ENCODE peak calls at places on chromosomes 11 and 22, in ten cellular contexts. R is right lobe of liver, L is OCI-LY7, E is transverse colon, O is Peyer's patch, K is mucosa of descending colon, Y is cardiac muscle cell, A is keratinocyte, T is ovary, X is esophagus squamous epithelium. D is an unnamed sample. For H3K4me1, the result is how much of the 10 kb centered on the place peaks cover.

GRCh38 chr11:123745764-123746451 is 4.4 kb upstream of the ZNF202 start:
- DNase-seq in O (no peak), A (no peak), Y (no peak), T (no peak), X (no peak), K (no peak), L (no peak), R (no peak), E (no peak), D (no peak)

GRCh38 chr11:36402568-36403181 is 106.6 kb downstream of the PRR5L start:
- DNase-seq in O (no peak), E (no peak), Y (peak), R (peak), A (no peak), X (no peak), L (no peak), T (no peak), K (no peak), D (no peak)

GRCh38 chr11:85685820-85686459 is at the start of gene CCDC89:
- DNase-seq in R (peak), X (peak), K (peak), O (peak), A (peak), L (no peak), E (peak), T (peak), Y (peak), D (no peak)

GRCh38 chr11:75365711-75366181 is 14.3 kb upstream of the ARRB1 start:
- DNase-seq in R (no peak), K (no peak), Y (peak), L (no peak), T (no peak), E (no peak), A (no peak), O (no peak), X (no peak), D (no peak)

GRCh38 chr22:45731041-45731797 is 59.6 kb downstream of the ATXN10 start:
- DNase-seq in X (no peak), K (no peak), Y (peak), T (no peak), A (no peak), O (no peak), L (no peak), E (peak), R (no peak), D (no peak)

GRCh38 chr22:42299586-42300285 is 29.3 kb upstream of the TCF20 start:
- DNase-seq in T (no peak), Y (peak), E (peak), O (peak), A (no peak), L (peak), X (no peak), K (peak), R (no peak), D (no peak)

GRCh38 chr11:109552376-109552775 is 130.4 kb downstream of the C11orf87 start:
- DNase-seq in X (no peak), L (no peak), K (no peak), T (no peak), O (no peak), E (no peak), A (no peak), R (no peak), Y (peak), D (no peak)

GRCh38 chr22:38125731-38126344 is 15.4 kb upstream of the BAIAP2L2 start:
- DNase-seq in L (no peak), T (no peak), K (no peak), Y (no peak), A (no peak), O (no peak), E (no peak), R (no peak), X (no peak), D (no peak)

GRCh38 chr11:73154178-73154577 is 12.1 kb upstream of the FCHSD2 start:
- DNase-seq in T (no peak), O (peak), X (no peak), L (peak), A (no peak), Y (no peak), K (peak), E (peak), R (no peak), D (no peak)

GRCh38 chr11:110763249-110764011 is 51.2 kb upstream of the ARHGAP20 start:
- DNase-seq in K (peak), O (no peak), A (no peak), L (no peak), T (peak), R (peak), X (no peak), Y (peak), E (peak), D (no peak)

GRCh38 chr11:61627831-61628753 is 47.2 kb upstream of the SYT7 start:
- DNase-seq in X (no peak), L (peak), K (peak), O (peak), R (peak), A (no peak), Y (peak), E (peak), T (peak), D (no peak)

GRCh38 chr11:118406599-118407166 is 5.3 kb downstream of the ATP5MG start:
- DNase-seq in K (no peak), O (no peak), T (no peak), A (no peak), L (no peak), X (no peak), Y (peak), E (peak), R (no peak), D (no peak)

GRCh38 chr11:59102259-59102765 is 4.7 kb upstream of the FAM111B start:
- DNase-seq in R (peak), O (peak), X (no peak), K (peak), Y (peak), L (peak), T (peak), E (peak), A (no peak), D (no peak)

GRCh38 chr22:46646531-46647211 is 26.5 kb downstream of the GRAMD4 start:
- DNase-seq in E (peak), R (no peak), K (peak), O (peak), L (no peak), X (no peak), A (no peak), Y (no peak), T (no peak), D (no peak)

GRCh38 chr11:83736689-83737088 is 450.5 kb upstream of the CCDC90B start:
- DNase-seq in L (no peak), X (no peak), K (no peak), T (no peak), O (no peak), R (no peak), E (no peak), Y (no peak), A (no peak), D (no peak)

GRCh38 chr22:24178502-24179440 is 2.5 kb upstream of the SUSD2 start:
- DNase-seq in R (no peak), K (no peak), Y (no peak), O (no peak), A (no peak), E (no peak), X (no peak), L (peak), T (no peak), D (no peak)

GRCh38 chr11:121422675-121423074 is 29.4 kb upstream of the SORL1 start:
- DNase-seq in K (no peak), Y (no peak), X (no peak), R (no peak), L (peak), T (no peak), A (no peak), E (no peak), O (no peak), D (no peak)

GRCh38 chr11:121800704-121801516 is 315.1 kb downstream of the BLID start:
- DNase-seq in X (no peak), E (no peak), O (no peak), L (no peak), T (peak), Y (peak), K (no peak), A (no peak), R (no peak), D (no peak)

GRCh38 chr22:25656724-25657123 is 85.3 kb upstream of the MYO18B start:
- DNase-seq in X (no peak), A (no peak), L (peak), Y (no peak), E (no peak), K (no peak), T (no peak), O (no peak), R (no peak), D (no peak)

GRCh38 chr22:27576815-27577564 is 224.6 kb downstream of the MN1 start:
- DNase-seq in O (no peak), K (no peak), X (no peak), E (no peak), L (no peak), R (no peak), T (no peak), A (no peak), Y (peak), D (no peak)

GRCh38 chr11:1735271-1735670 is 15.1 kb downstream of the IFITM10 start:
- DNase-seq in L (no peak), X (no peak), A (no peak), E (no peak), O (no peak), K (no peak), R (peak), T (no peak), Y (no peak), D (peak)

GRCh38 chr11:15901046-15901445 is 455.3 kb downstream of the SOX6 start:
- DNase-seq in T (no peak), A (no peak), R (no peak), X (no peak), O (no peak), Y (peak), L (no peak), K (no peak), E (no peak), D (no peak)
- TF ChIP-seq CTCF in T (no peak), A (no peak), R (no peak), X (no peak), O (no peak), Y (peak), L (no peak), K (no peak), E (no peak), D (no peak)

DNA sequence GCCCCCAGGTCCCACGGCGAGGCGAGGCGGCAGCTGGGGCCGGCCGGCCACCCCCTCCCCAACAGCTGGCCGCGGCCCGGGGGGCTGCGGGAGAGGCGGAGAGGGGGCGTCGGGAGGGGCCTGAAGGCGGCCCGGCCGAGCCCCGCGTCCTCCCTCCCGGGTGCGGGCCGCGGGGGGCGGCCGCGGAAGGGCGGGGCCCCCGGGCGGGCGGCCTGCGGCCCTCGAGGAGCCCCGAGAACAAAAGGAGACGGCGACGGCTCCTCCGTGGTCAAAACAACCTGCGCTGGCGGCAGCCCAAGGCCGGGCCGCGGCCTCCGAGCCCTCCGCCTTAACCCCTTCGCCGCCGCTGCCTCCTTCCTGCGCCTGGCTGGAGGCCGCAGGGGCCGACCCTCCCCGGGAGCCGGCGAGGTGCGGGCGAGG is 2.4 kb downstream of the PDGFB start:
- DNase-seq in K (no peak), A (no peak), Y (no peak), T (peak), L (no peak), X (no peak), O (no peak), R (no peak), E (no peak), D (no peak)
- H3K4me1 ChIP-seq in K (half or more), A (under half), Y (under half), T (under half), L (under half), X (half or more), O (under half), R (under half), E (half or more), D (under half)

GRCh38 chr11:68121067-68121899 is at the start of gene CHKA:
- DNase-seq in Y (peak), K (peak), L (peak), E (peak), T (peak), A (peak), R (peak), X (peak), O (peak), D (peak)
- TF ChIP-seq CTCF in Y (no peak), K (no peak), L (no peak), E (no peak), T (peak), A (no peak), R (peak), X (no peak), O (no peak), D (no peak)

DNA sequence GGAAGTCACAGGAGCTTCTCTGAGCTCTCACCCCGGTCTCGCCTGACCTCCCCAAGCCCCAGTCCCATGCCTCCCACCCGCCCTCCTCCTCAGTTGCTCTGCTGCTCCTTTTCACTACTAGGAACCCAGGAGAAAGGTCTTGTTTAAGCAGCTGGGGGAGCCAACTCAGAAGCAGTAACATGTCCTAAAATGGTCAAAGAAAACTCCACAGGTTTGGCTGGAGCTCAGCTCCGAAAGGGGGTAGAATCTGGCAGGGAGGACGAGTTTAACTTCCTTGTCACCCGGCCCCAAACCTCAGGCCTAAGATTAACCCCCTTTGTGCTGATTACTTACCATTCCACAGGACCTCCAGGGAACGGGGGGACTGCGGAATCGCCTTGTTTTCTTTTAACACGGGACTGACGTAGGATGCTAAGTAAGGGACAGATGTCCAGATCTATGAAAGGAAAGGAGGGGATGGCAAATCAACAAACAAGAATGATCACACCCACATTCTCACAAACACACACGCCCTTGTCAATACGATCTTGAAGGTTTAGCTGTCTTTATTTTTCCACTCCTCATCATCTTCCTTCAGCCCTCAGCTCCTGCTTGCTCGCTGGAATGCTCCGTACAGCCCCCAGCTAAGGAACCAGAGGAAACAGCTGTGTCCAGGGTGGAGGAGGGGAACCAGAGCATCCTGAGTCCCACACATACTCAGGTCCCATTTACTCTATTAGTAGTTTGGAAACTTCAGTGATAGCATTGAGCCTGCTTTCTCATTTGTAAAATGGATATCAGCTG is 13.5 kb downstream of the PCSK7 start:
- DNase-seq in A (no peak), R (no peak), O (no peak), K (no peak), T (peak), L (no peak), X (no peak), Y (peak), E (peak), D (peak)
- H3K4me1 ChIP-seq in A (under half), R (under half), O (under half), K (under half), T (under half), L (under half), X (under half), Y (under half), E (half or more), D (under half)

DNA sequence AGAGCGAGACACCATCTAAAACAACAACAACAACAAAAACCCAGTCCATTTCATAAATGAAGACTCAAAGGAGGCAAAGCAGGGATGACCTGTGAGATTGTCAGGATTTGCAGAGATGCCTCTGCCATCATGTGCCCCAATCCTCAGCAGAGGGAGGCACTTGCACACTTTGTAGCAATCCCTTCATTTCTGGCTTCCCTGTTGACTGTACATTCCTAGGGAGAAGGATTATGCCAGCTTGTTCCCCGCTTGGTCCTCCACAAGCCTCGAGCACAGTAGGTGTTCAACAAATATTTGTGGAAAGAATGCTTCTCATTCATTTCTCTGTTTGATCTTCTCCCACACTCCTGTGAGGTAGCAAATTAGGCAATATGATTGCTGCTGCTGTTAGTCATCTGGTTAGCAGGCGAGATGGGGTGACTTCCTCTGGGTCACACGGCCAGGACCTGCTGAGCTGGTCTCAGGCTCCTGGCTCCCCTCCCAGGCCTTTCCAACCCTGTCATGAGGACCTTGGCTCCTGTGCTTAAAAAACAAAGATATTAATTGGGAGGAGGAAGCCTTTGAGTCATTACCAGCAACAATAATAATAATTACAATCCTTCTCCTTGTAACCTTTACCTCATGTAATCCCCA is 34.1 kb downstream of the LIF start:
- DNase-seq in E (peak), A (peak), O (peak), T (no peak), L (no peak), Y (peak), R (no peak), X (no peak), K (no peak), D (peak)
- TF ChIP-seq CTCF in E (no peak), A (no peak), O (no peak), T (no peak), L (no peak), Y (peak), R (no peak), X (no peak), K (no peak), D (peak)

GRCh38 chr11:111938687-111939160 is 1.6 kb downstream of the DIXDC1 start:
- DNase-seq in Y (peak), L (peak), R (no peak), E (no peak), T (no peak), A (no peak), O (no peak), X (no peak), K (no peak), D (no peak)
- H3K4me1 ChIP-seq in Y (under half), L (under half), R (under half), E (under half), T (under half), A (under half), O (under half), X (under half), K (under half), D (under half)

D was measured in RWPE2.